ENCODE peak calls at places on chromosomes 3 and 15, in ten cellular contexts. One of them, this sample, is unnamed.

GRCh38 chr15:94451461-94451860 is 220.1 kb downstream of the MCTP2 start:
- DNase-seq in mucosa of descending colon: no peak
- DNase-seq in DND-41: no peak
- DNase-seq in iris pigment epithelial cell: no peak
- DNase-seq in activated CD8-positive, alpha-beta memory T cell treated with anti-CD3 and anti-CD28 coated beads, Interleukin-2, amount 10 ng/mL, durations not matched to agents 7 days and 5 days: no peak
- DNase-seq in lower lobe of right lung: no peak
- DNase-seq in NCI-H345: no peak
- DNase-seq in stimulated activated naive CD4-positive, alpha-beta T cell: no peak
- DNase-seq in HS-5: no peak
- DNase-seq in IMR-90: peak
- DNase-seq in this sample: no peak

GRCh38 chr15:40452296-40453090 is 11.7 kb downstream of the BAHD1 start:
- DNase-seq in HS-5: no peak
- DNase-seq in mucosa of descending colon: no peak
- DNase-seq in activated CD8-positive, alpha-beta memory T cell treated with anti-CD3 and anti-CD28 coated beads, Interleukin-2, amount 10 ng/mL, durations not matched to agents 7 days and 5 days: peak
- DNase-seq in lower lobe of right lung: no peak
- DNase-seq in DND-41: no peak
- DNase-seq in iris pigment epithelial cell: no peak
- DNase-seq in NCI-H345: no peak
- DNase-seq in stimulated activated naive CD4-positive, alpha-beta T cell: no peak
- DNase-seq in IMR-90: no peak
- DNase-seq in this sample: no peak

GRCh38 chr3:41434781-41435180 is 235.5 kb downstream of the CTNNB1 start:
- DNase-seq in lower lobe of right lung: no peak
- DNase-seq in HS-5: no peak
- DNase-seq in stimulated activated naive CD4-positive, alpha-beta T cell: no peak
- DNase-seq in activated CD8-positive, alpha-beta memory T cell treated with anti-CD3 and anti-CD28 coated beads, Interleukin-2, amount 10 ng/mL, durations not matched to agents 7 days and 5 days: no peak
- DNase-seq in NCI-H345: no peak
- DNase-seq in mucosa of descending colon: no peak
- DNase-seq in iris pigment epithelial cell: no peak
- DNase-seq in IMR-90: no peak
- DNase-seq in DND-41: no peak
- DNase-seq in this sample: no peak

GRCh38 chr3:52973806-52974205 is 72.1 kb downstream of the SFMBT1 start:
- DNase-seq in lower lobe of right lung: no peak
- DNase-seq in NCI-H345: no peak
- DNase-seq in IMR-90: peak
- DNase-seq in DND-41: no peak
- DNase-seq in HS-5: no peak
- DNase-seq in mucosa of descending colon: no peak
- DNase-seq in stimulated activated naive CD4-positive, alpha-beta T cell: no peak
- DNase-seq in activated CD8-positive, alpha-beta memory T cell treated with anti-CD3 and anti-CD28 coated beads, Interleukin-2, amount 10 ng/mL, durations not matched to agents 7 days and 5 days: no peak
- DNase-seq in iris pigment epithelial cell: peak
- DNase-seq in this sample: no peak

GRCh38 chr3:80439490-80439889 is 671.7 kb upstream of the ROBO1 start:
- DNase-seq in DND-41: no peak
- DNase-seq in IMR-90: no peak
- DNase-seq in NCI-H345: peak
- DNase-seq in HS-5: no peak
- DNase-seq in iris pigment epithelial cell: no peak
- DNase-seq in activated CD8-positive, alpha-beta memory T cell treated with anti-CD3 and anti-CD28 coated beads, Interleukin-2, amount 10 ng/mL, durations not matched to agents 7 days and 5 days: no peak
- DNase-seq in mucosa of descending colon: no peak
- DNase-seq in lower lobe of right lung: no peak
- DNase-seq in stimulated activated naive CD4-positive, alpha-beta T cell: no peak
- DNase-seq in this sample: no peak

GRCh38 chr3:143806043-143806442 is 42.2 kb downstream of the SLC9A9 start:
- DNase-seq in HS-5: no peak
- DNase-seq in activated CD8-positive, alpha-beta memory T cell treated with anti-CD3 and anti-CD28 coated beads, Interleukin-2, amount 10 ng/mL, durations not matched to agents 7 days and 5 days: no peak
- DNase-seq in stimulated activated naive CD4-positive, alpha-beta T cell: no peak
- DNase-seq in IMR-90: no peak
- DNase-seq in NCI-H345: no peak
- DNase-seq in lower lobe of right lung: no peak
- DNase-seq in mucosa of descending colon: no peak
- DNase-seq in DND-41: no peak
- DNase-seq in iris pigment epithelial cell: no peak
- DNase-seq in this sample: no peak

GRCh38 chr3:87614998-87615397 is 338.6 kb upstream of the POU1F1 start:
- DNase-seq in DND-41: no peak
- DNase-seq in activated CD8-positive, alpha-beta memory T cell treated with anti-CD3 and anti-CD28 coated beads, Interleukin-2, amount 10 ng/mL, durations not matched to agents 7 days and 5 days: no peak
- DNase-seq in iris pigment epithelial cell: no peak
- DNase-seq in lower lobe of right lung: no peak
- DNase-seq in HS-5: no peak
- DNase-seq in stimulated activated naive CD4-positive, alpha-beta T cell: no peak
- DNase-seq in mucosa of descending colon: no peak
- DNase-seq in NCI-H345: no peak
- DNase-seq in IMR-90: no peak
- DNase-seq in this sample: no peak

GRCh38 chr15:57732526-57733331 is 26.2 kb downstream of the POLR2M start:
- DNase-seq in mucosa of descending colon: peak
- DNase-seq in NCI-H345: peak
- DNase-seq in IMR-90: peak
- DNase-seq in activated CD8-positive, alpha-beta memory T cell treated with anti-CD3 and anti-CD28 coated beads, Interleukin-2, amount 10 ng/mL, durations not matched to agents 7 days and 5 days: peak
- DNase-seq in HS-5: no peak
- DNase-seq in stimulated activated naive CD4-positive, alpha-beta T cell: peak
- DNase-seq in iris pigment epithelial cell: peak
- DNase-seq in DND-41: peak
- DNase-seq in lower lobe of right lung: no peak
- DNase-seq in this sample: peak

GRCh38 chr15:45129651-45130129 is at the start of the genes DUOX1 and DUOXA1:
- DNase-seq in lower lobe of right lung: peak
- DNase-seq in IMR-90: no peak
- DNase-seq in iris pigment epithelial cell: no peak
- DNase-seq in DND-41: no peak
- DNase-seq in HS-5: no peak
- DNase-seq in NCI-H345: no peak
- DNase-seq in stimulated activated naive CD4-positive, alpha-beta T cell: no peak
- DNase-seq in mucosa of descending colon: peak
- DNase-seq in activated CD8-positive, alpha-beta memory T cell treated with anti-CD3 and anti-CD28 coated beads, Interleukin-2, amount 10 ng/mL, durations not matched to agents 7 days and 5 days: no peak
- DNase-seq in this sample: no peak

GRCh38 chr3:71299160-71299559 is 284.4 kb downstream of the FOXP1 start:
- DNase-seq in lower lobe of right lung: no peak
- DNase-seq in iris pigment epithelial cell: no peak
- DNase-seq in HS-5: no peak
- DNase-seq in mucosa of descending colon: no peak
- DNase-seq in activated CD8-positive, alpha-beta memory T cell treated with anti-CD3 and anti-CD28 coated beads, Interleukin-2, amount 10 ng/mL, durations not matched to agents 7 days and 5 days: no peak
- DNase-seq in NCI-H345: no peak
- DNase-seq in DND-41: no peak
- DNase-seq in stimulated activated naive CD4-positive, alpha-beta T cell: peak
- DNase-seq in IMR-90: no peak
- DNase-seq in this sample: no peak

GRCh38 chr3:152365766-152366593 is 97.3 kb downstream of the MBNL1 start:
- DNase-seq in stimulated activated naive CD4-positive, alpha-beta T cell: no peak
- DNase-seq in iris pigment epithelial cell: peak
- DNase-seq in NCI-H345: no peak
- DNase-seq in mucosa of descending colon: no peak
- DNase-seq in activated CD8-positive, alpha-beta memory T cell treated with anti-CD3 and anti-CD28 coated beads, Interleukin-2, amount 10 ng/mL, durations not matched to agents 7 days and 5 days: no peak
- DNase-seq in DND-41: no peak
- DNase-seq in lower lobe of right lung: no peak
- DNase-seq in IMR-90: peak
- DNase-seq in HS-5: no peak
- DNase-seq in this sample: no peak

This sample was measured in NCI-H2227 treated with DMSO at 0.1 percent for 48 hours.